ENCODE peak calls at places on chromosomes 7 and 10, in seven cellular contexts. H is GM23248, E is hepatocyte, O is Peyer's patch, D is ovary, K is adipocyte, G is breast epithelium. Z is an unnamed sample.

GRCh38 chr10:72418679-72419078 is 64.0 kb upstream of the DNAJB12 start:
- DNase-seq in H (no peak), E (no peak), O (no peak), D (no peak), K (no peak), G (no peak), Z (no peak)

GRCh38 chr10:76329891-76330575 is 898.6 kb downstream of the LRMDA start:
- DNase-seq in H (peak; percentile 72), E (no peak), O (no peak), D (no peak), K (peak; percentile 46), G (no peak), Z (no peak)

GRCh38 chr7:149220534-149220933 is 18.9 kb upstream of the ZNF212 start:
- DNase-seq in H (peak; percentile 89), E (no peak), O (no peak), D (no peak), K (peak; percentile 66), G (no peak), Z (no peak)

GRCh38 chr7:84647797-84648762 is 453.5 kb upstream of the SEMA3A start:
- DNase-seq in H (peak; percentile 77), E (no peak), O (no peak), D (no peak), K (peak; percentile 82), G (no peak), Z (no peak)

GRCh38 chr7:130008941-130009847 is 42.0 kb downstream of the ZC3HC1 start:
- DNase-seq in H (peak; percentile 70), E (peak; percentile 24), O (no peak), D (no peak), K (peak; percentile 19), G (peak; percentile 89), Z (no peak)

GRCh38 chr10:3272300-3272699 is 99.7 kb upstream of the PITRM1 start:
- DNase-seq in H (no peak), E (no peak), O (no peak), D (no peak), K (no peak), G (no peak), Z (no peak)

GRCh38 chr10:103666109-103666508 is 172.6 kb downstream of the NEURL1 start:
- DNase-seq in H (peak; percentile 76), E (no peak), O (no peak), D (no peak), K (peak; percentile 37), G (no peak), Z (peak; percentile 55)

GRCh38 chr10:111481271-111482073 is 404.6 kb downstream of the ADRA2A start:
- DNase-seq in H (peak; percentile 25), E (no peak), O (no peak), D (no peak), K (no peak), G (no peak), Z (no peak)

GRCh38 chr7:73702665-73703064 is 16.8 kb downstream of the STX1A start:
- DNase-seq in H (no peak), E (no peak), O (no peak), D (no peak), K (no peak), G (no peak), Z (no peak)

DNA sequence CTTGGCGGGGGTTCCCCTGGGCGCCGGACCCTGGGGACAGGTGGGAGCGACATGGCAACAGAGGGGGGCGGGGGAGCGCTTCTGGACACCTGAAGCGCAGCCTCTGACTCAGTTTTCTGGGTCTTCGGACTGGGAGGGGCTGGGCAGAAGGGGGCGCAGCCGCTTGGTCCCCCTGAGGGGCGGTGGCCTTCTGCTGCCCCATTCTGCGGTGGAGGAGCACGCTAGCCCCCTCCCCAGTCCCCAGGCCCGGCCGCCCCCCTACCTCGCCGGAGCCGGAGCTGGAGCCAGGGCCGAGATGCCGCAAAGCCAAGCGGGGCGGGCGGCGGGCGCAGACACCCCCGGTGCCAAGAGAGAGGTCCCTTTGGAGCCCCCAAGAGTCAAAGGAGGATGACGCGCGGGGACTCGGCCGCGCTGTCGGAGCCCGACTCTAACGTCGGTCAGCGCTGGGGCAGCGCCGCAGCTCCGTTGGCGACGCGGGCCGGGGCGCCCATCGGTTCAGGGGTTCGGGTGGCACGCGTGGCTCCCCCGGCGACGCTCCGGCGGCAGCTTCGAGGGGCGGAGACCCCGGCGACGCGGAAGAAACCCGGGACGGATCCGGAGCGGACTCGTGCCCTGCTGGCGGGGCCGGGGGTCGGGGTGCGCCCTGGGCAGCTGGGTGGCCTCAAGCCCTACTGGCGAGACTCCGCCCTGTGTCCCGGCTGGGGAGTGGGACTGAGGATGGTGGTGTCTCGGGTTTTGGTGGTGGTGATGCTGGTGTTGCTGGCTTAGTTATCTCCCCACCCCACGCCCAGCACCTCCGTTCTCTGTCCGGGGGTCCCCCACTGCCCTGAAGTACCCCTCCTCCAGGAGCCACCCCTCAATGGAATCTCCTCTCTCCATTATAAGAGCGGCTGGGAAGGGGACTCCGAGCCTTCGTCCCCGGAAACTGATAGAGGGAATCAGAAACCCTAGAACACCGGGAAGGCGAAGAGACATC is at the start of gene NAT16:
- DNase-seq in H (no peak), E (no peak), O (no peak), D (no peak), K (no peak), G (no peak), Z (peak; percentile 31)
- H3K4me3 ChIP-seq in H (no peak within 1 kb of the TSS), E (no peak within 1 kb of the TSS), O (no peak within 1 kb of the TSS), D (no peak within 1 kb of the TSS), K (no peak within 1 kb of the TSS), G (peak within 1 kb of the TSS; percentile 52), Z (peak within 1 kb of the TSS; percentile 17)

GRCh38 chr7:104196161-104196560 is 11.7 kb downstream of the ORC5 start:
- DNase-seq in H (no peak), E (no peak), O (no peak), D (no peak), K (no peak), G (no peak), Z (no peak)
- H3K36me3 ChIP-seq in H (peaks cover 59% of the 10 kb centered on the region), E (no peaks in the 10 kb centered on the region), O (peaks cover 3% of the 10 kb centered on the region), D (no peaks in the 10 kb centered on the region), K (peaks cover 81% of the 10 kb centered on the region), G (no peaks in the 10 kb centered on the region), Z (peaks cover 68% of the 10 kb centered on the region)

DNA sequence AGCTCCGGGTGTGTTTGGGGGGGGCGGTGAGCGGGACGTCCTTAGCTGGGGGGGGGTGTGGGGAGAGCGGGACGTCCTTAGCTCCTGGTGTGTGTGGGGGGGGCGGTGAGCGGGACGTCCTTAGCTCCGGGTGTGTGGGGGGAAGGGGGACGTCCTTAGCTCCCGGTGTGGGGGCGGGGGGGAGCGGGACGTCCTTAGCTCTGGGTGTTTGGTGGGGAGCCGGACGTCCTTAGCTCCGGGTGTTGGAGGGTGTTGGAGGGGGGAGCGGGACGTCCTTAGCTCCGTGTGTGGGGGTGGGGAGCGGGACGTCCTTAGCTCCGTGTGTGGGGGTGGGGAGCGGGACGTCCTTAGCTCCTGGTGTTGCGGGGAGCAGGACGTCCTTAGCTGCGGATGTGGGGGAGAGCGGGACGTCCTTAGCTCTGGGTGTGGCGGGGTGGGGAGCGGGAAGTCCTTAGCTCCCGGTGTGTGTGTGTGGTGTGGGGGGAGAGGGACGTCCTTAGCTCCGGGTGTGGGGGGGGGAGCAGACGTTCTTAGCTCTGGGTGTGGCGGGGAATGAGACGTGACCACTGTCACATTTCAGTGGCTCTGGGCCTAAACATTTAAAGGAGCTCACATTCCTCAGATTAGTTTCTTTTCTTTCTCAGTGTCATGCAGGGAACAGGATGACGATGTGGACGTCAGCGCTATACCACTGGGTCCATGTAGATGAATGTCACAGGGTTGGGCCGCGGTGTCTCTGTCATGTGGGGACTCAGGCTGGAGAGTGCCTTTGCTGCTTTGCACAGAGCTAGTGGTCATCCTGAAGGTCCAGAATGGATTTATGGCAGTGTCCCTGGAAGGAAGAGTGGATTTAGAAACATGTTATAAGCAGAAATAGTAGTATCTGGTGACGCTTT is 7.5 kb downstream of the DYNC2I1 start:
- DNase-seq in H (peak; percentile 81), E (peak; percentile 86), O (peak; percentile 50), D (peak; percentile 79), K (peak; percentile 79), G (peak; percentile 70), Z (peak; percentile 45)
- H3K27me3 ChIP-seq in H (no peaks in the 10 kb centered on the region), E (no peaks in the 10 kb centered on the region), O (no peaks in the 10 kb centered on the region), D (no peaks in the 10 kb centered on the region), K (no peaks in the 10 kb centered on the region), G (no peaks in the 10 kb centered on the region), Z (no peaks in the 10 kb centered on the region)

DNA sequence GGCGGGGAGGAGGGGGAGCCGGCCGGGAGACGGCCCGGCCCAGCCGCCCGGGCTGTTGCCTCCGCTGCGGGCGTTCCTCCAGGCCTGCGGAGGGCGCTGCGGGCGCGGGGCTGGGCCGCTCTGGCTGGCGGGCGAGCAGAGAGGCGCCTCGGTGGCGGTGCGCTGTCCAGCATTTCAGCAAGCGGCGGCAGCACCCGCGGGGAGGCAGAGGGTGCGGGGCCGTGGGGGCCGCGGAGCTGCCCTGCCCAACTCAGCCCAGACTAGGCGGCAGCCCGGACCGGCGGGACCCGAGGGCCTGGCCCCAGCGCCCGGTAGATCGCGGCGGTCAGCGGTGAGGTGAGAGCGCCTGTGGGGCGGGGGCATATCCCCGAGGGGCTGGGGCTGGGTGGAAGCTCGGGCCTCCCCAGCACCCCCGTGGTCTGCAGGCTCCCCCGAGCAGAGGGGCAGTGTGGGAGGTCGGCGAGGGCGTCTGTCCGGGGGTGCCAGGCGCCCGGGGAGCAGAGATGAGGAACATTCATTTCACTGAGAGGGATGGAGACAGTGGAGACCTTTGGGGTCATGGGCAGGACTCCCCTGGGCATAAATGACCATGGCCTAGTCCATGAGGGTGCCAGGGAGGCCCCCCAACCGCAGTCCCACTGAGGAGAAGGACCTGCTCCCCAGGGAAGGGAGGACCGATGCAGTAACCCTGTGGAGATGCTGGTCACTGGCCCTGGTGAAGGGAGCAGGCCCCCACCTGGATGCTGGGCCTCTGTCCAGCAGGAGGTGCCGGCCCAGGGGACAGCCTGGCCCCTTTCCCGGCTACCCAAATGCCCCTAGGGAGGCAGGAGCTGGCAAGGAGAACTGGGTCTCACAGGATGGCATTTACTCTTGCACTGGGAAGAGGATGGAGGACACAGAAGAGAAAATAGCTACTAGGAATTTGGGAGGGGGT is at the start of gene SRRM3:
- DNase-seq in H (peak; percentile 85), E (peak; percentile 92), O (peak; percentile 29), D (peak; percentile 88), K (peak; percentile 89), G (peak; percentile 77), Z (peak; percentile 61)
- H3K4me3 ChIP-seq in H (no peak within 1 kb of the TSS), E (no peak within 1 kb of the TSS), O (no peak within 1 kb of the TSS), D (no peak within 1 kb of the TSS), K (no peak within 1 kb of the TSS), G (peak within 1 kb of the TSS; percentile 48), Z (peak within 1 kb of the TSS; percentile 4)

DNA sequence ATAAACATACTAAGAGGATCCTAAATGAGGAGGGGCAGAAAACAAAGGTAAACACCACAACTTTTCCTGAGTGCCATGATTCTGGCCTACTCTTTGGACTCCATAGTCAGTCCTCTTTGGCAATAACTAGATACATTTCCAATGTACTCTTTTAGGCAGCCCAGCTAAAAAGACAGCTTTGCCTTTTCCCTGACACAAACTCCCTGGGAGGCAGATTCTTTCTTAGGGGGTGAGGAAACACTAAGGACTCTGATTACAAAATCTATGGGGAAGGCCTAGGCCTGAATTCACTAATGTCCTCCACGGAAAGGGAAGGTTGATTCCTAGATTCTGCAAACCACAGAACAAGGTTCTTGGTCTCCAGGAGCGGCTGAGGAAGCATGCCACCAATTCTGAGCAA is 25.8 kb downstream of the FBXW4 start:
- DNase-seq in H (no peak), E (no peak), O (no peak), D (no peak), K (peak; percentile 20), G (no peak), Z (no peak)
- H3K36me3 ChIP-seq in H (peaks cover 32% of the 10 kb centered on the region), E (no peaks in the 10 kb centered on the region), O (no peaks in the 10 kb centered on the region), D (no peaks in the 10 kb centered on the region), K (peaks cover 64% of the 10 kb centered on the region), G (no peaks in the 10 kb centered on the region), Z (peaks cover 19% of the 10 kb centered on the region)

GRCh38 chr7:88442417-88442816 is 135.7 kb upstream of the STEAP4 start:
- DNase-seq in H (no peak), E (no peak), O (no peak), D (no peak), K (no peak), G (no peak), Z (no peak)
- H3K27me3 ChIP-seq in H (no peaks in the 10 kb centered on the region), E (no peaks in the 10 kb centered on the region), O (no peaks in the 10 kb centered on the region), D (no peaks in the 10 kb centered on the region), K (no peaks in the 10 kb centered on the region), G (no peaks in the 10 kb centered on the region), Z (no peaks in the 10 kb centered on the region)